ENCODE peak calls at places on chromosome 2, in six cellular contexts. K is heart right ventricle, X is fibroblast of lung, W is Peyer's patch, Z is tibial nerve, S is endodermal cell. I is an unnamed sample.

GRCh38 chr2:113977060-113977659 is 87.3 kb downstream of the ACTR3 start:
- DNase-seq in K (no peak), X (no peak), S (no peak), W (no peak), Z (no peak), I (no peak)

GRCh38 chr2:30565860-30566358 is 118.9 kb downstream of the LCLAT1 start:
- DNase-seq in W (no peak), K (no peak), S (no peak), X (no peak), Z (no peak), I (no peak)

GRCh38 chr2:186594001-186594722 is 4.3 kb downstream of the ITGAV start:
- DNase-seq in K (no peak), Z (no peak), X (no peak), W (no peak), S (no peak), I (no peak)

GRCh38 chr2:218051908-218052307 is 17.1 kb upstream of the RUFY4 start:
- DNase-seq in Z (no peak), X (no peak), K (no peak), S (no peak), W (no peak), I (no peak)

GRCh38 chr2:38095996-38096861 is 20.3 kb upstream of the CYP1B1 start:
- DNase-seq in K (peak; percentile 74), X (peak; percentile 28), Z (no peak), W (no peak), S (peak; percentile 92), I (no peak)

GRCh38 chr2:96756788-96757476 is 3.8 kb upstream of the CNNM4 start:
- DNase-seq in Z (no peak), X (no peak), S (no peak), W (no peak), K (no peak), I (no peak)

GRCh38 chr2:65786765-65787164 is 354.4 kb upstream of the SPRED2 start:
- DNase-seq in K (no peak), W (no peak), X (no peak), S (no peak), Z (no peak), I (no peak)

GRCh38 chr2:70702711-70703395 is 65.1 kb downstream of the ADD2 start:
- DNase-seq in W (no peak), Z (no peak), K (no peak), X (no peak), S (peak; percentile 16), I (no peak)

GRCh38 chr2:224060783-224061482 is 21.8 kb upstream of the SERPINE2 start:
- DNase-seq in S (no peak), Z (no peak), X (no peak), K (no peak), W (no peak), I (no peak)

GRCh38 chr2:162261032-162261945 is 18.0 kb upstream of the FAP start:
- DNase-seq in W (no peak), S (no peak), X (peak; percentile 71), K (peak; percentile 30), Z (no peak), I (peak; percentile 75)

GRCh38 chr2:159903404-159904126 is 105.6 kb upstream of the CD302 start:
- DNase-seq in Z (no peak), W (peak; percentile 67), X (no peak), K (peak; percentile 14), S (no peak), I (peak; percentile 63)
- H3K27me3 ChIP-seq in Z (no peaks in the 10 kb centered on the region), W (no peaks in the 10 kb centered on the region), X (peaks cover 13% of the 10 kb centered on the region), K (no peaks in the 10 kb centered on the region), S (peaks cover 36% of the 10 kb centered on the region), I (no peaks in the 10 kb centered on the region)

DNA sequence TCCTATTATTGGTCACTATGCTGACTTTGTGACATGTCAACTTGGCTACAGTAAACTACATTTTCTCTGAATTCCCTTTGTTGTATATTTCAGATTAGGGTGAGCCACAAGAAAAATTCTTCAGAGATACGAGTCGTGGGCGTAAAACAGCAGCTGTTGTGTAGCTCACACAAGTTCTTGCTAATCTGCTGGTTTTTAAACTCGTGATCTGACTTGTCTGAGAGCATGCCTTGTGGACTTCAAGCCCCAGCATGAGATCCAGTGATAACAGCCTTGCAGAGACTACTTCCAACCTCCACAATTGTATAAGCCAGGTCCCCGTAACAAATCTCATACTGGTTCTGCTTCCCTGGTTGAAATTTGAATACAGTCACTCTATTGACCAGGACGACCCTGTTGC is 259.8 kb upstream of the LYPD1 start:
- DNase-seq in Z (no peak), X (peak; percentile 74), K (no peak), S (no peak), W (no peak), I (no peak)
- TF ChIP-seq CTCF in Z (no peak), X (no peak), K (no peak), S (no peak), W (no peak), I (no peak)

DNA sequence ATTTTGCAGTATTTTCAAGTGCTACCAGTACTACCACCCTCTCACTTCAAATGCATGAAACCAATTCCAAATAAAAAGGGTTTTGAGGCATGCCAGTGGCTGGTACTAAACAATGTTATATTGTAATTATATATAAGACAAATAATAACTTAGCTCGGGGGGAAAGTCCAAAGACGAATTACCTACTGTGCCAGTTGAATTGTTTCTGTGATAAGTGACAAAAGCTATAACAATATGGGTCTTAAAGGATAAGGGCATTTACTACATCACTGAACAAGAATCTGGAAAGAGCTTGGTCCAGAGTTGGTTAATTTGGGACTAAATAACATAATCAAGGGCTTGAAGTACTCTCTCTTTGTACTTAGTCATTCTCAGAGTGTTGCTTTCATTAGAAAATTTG is 404.7 kb upstream of the CHAC2 start:
- DNase-seq in X (no peak), W (no peak), K (no peak), S (no peak), Z (no peak), I (no peak)
- H3K4me3 ChIP-seq in X (no peak overlapping the region), W (no peak overlapping the region), K (no peak overlapping the region), S (no peak overlapping the region), Z (no peak overlapping the region), I (no peak overlapping the region)

DNA sequence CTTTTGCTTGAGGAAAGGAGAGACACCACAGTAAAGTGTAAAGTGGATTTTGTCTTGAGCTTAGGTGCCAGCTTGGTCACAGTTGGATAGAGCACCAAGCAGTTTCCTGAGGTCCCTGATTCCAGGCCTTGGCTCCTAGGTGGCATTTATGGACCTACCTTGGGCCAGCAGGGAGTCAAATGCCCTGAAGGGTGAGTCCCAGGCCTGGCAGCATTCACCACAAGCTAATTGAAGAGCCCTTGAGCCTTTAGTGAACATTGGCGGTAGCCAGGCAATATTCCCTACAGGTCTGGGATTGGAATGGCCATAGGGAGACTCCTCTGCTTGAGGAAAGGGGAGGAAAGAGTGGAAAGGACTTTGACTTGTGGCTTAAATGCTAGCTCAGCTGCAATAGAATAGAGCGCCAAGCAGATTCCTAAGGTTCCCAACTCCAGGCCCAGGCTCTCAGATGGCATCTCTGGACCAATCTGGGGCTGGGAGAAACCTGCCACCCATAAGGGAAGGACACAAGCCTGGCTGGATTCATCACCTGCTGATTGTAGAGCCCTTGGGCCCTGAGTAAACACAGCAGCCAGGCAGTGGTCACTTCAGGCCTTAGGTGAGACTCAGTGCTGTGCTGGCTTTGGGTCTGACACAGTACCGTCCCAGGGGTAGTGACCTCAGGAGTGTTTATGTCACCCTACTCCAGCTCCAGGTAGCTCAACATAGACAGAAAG is 137.5 kb upstream of the OTOS start:
- DNase-seq in W (peak; percentile 22), X (no peak), S (no peak), Z (no peak), K (no peak), I (no peak)
- H3K27me3 ChIP-seq in W (no peaks in the 10 kb centered on the region), X (peaks cover 10% of the 10 kb centered on the region), S (no peaks in the 10 kb centered on the region), Z (no peaks in the 10 kb centered on the region), K (peaks cover 3% of the 10 kb centered on the region), I (peaks cover 30% of the 10 kb centered on the region)

GRCh38 chr2:167406558-167406957 is 518.3 kb downstream of the XIRP2 start:
- DNase-seq in X (peak; percentile 82), K (no peak), Z (no peak), W (no peak), S (peak; percentile 93), I (no peak)

GRCh38 chr2:167415068-167415467 is 526.8 kb downstream of the XIRP2 start:
- DNase-seq in S (no peak), Z (no peak), W (no peak), K (no peak), X (no peak), I (no peak)

GRCh38 chr2:167411367-167411766 is 523.1 kb downstream of the XIRP2 start:
- DNase-seq in K (no peak), W (no peak), X (no peak), Z (no peak), S (no peak), I (no peak)
- TF ChIP-seq CTCF in K (no peak), W (no peak), X (peak; percentile 15), Z (no peak), S (no peak), I (no peak)

GRCh38 chr2:148876190-148876588 is 1.2 kb downstream of the KIF5C start:
- DNase-seq in W (no peak), S (peak; percentile 90), X (no peak), Z (no peak), K (no peak), I (no peak)

GRCh38 chr2:148877403-148877740 is 2.3 kb downstream of the KIF5C start:
- DNase-seq in Z (no peak), W (no peak), S (no peak), K (no peak), X (no peak), I (no peak)

GRCh38 chr2:148874868-148875341 is at the start of gene KIF5C:
- DNase-seq in S (peak; percentile 99), Z (peak; percentile 49), K (peak; percentile 83), X (peak; percentile 79), W (peak; percentile 83), I (peak; percentile 89)

GRCh38 chr2:148876589-148877402 is 1.8 kb downstream of the KIF5C start:
- DNase-seq in X (no peak), K (peak; percentile 18), Z (no peak), W (no peak), S (peak; percentile 96), I (no peak)

GRCh38 chr2:148875387-148876051 is 492 bp downstream of the KIF5C start:
- DNase-seq in W (no peak), S (peak; percentile 52), Z (no peak), K (no peak), X (no peak), I (peak; percentile 64)
- H3K4me3 ChIP-seq in W (peak overlapping the region; percentile 56), S (peak overlapping the region; percentile 85), Z (peak overlapping the region; percentile 36), K (peak overlapping the region; percentile 55), X (no peak overlapping the region), I (peak overlapping the region; percentile 43)

DNA sequence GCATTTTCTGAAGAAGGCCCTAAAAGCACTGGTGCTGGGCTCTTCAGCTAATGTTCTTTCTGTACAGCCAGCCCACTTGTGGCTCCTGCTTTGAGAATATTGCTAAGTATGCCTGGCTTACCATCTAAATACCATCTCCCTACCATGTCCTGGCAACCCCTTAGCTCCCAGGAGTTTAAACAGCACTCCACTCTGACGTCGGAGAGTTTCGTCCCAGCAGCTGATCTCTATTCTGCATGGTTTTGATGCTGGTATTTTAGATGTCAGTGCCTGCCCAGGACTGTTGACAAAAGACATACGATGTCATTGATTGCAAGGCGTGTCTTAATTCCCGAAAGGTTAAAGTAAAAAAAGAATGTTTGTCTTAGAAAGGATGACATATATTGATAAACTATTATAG is 47.0 kb upstream of the AFF3 start:
- DNase-seq in S (no peak), W (no peak), Z (no peak), K (no peak), X (no peak), I (no peak)
- H3K27me3 ChIP-seq in S (no peaks in the 10 kb centered on the region), W (no peaks in the 10 kb centered on the region), Z (no peaks in the 10 kb centered on the region), K (no peaks in the 10 kb centered on the region), X (no peaks in the 10 kb centered on the region), I (no peaks in the 10 kb centered on the region)